ENCODE peak calls at places on chromosomes 11 and 22, in ten cellular contexts. H is HCT116, G is GM12892, S is H1, N is upper lobe of left lung, E is endothelial cell of umbilical vein, A is esophagus muscularis mucosa, Q is transverse colon, R is sigmoid colon, J is stomach. L is an unnamed sample.

GRCh38 chr11:96185220-96185768 is 157.7 kb downstream of the MAML2 start:
- DNase-seq in A (no peak), S (no peak), H (no peak), J (no peak), N (no peak), R (no peak), Q (no peak), G (no peak), E (peak), L (no peak)

GRCh38 chr22:26835929-26836528 is 178.6 kb downstream of the MIAT start:
- DNase-seq in E (peak), S (peak), G (peak), H (peak), Q (peak), J (peak), R (no peak), N (no peak), A (no peak), L (peak)

GRCh38 chr22:49848690-49849160 is 4.9 kb upstream of the ZBED4 start:
- DNase-seq in N (peak), G (no peak), H (no peak), Q (no peak), E (no peak), A (no peak), R (no peak), S (no peak), J (no peak), L (no peak)

GRCh38 chr11:71580057-71581003 is 2.3 kb downstream of the KRTAP5-11 start:
- DNase-seq in E (peak), N (no peak), S (no peak), H (peak), G (peak), J (peak), R (peak), A (no peak), Q (peak), L (peak)

GRCh38 chr11:2583605-2583958 is 116.2 kb downstream of the KCNQ1OT1 start:
- DNase-seq in R (no peak), A (no peak), H (no peak), E (no peak), S (no peak), G (peak), N (no peak), J (peak), Q (no peak), L (no peak)

GRCh38 chr11:3153291-3153861 is 11.7 kb downstream of the OSBPL5 start:
- DNase-seq in A (no peak), H (no peak), J (no peak), S (no peak), R (peak), Q (peak), N (peak), E (no peak), G (no peak), L (no peak)

GRCh38 chr22:28128827-28129226 is 209.8 kb upstream of the PITPNB start:
- DNase-seq in N (no peak), E (no peak), R (no peak), G (no peak), J (no peak), Q (no peak), S (no peak), H (no peak), A (no peak), L (no peak)

GRCh38 chr11:32893091-32893946 is 708 bp downstream of the QSER1 start:
- DNase-seq in E (peak), J (peak), Q (peak), S (peak), R (peak), N (peak), H (no peak), A (no peak), G (peak), L (peak)

GRCh38 chr11:106137061-106137460 is 59.6 kb downstream of the AASDHPPT start:
- DNase-seq in E (no peak), R (no peak), N (no peak), S (no peak), Q (no peak), J (no peak), G (no peak), A (no peak), H (no peak), L (no peak)

GRCh38 chr11:61007971-61008896 is 36.8 kb downstream of the CD6 start:
- DNase-seq in H (no peak), S (peak), N (peak), E (no peak), R (no peak), J (no peak), G (no peak), Q (no peak), A (no peak), L (no peak)

GRCh38 chr22:41585898-41586297 is 3.7 kb downstream of the PMM1 start:
- DNase-seq in G (no peak), N (no peak), H (no peak), S (no peak), J (no peak), Q (no peak), R (no peak), E (no peak), A (no peak), L (no peak)

GRCh38 chr11:45052361-45052760 is 94.1 kb upstream of the PRDM11 start:
- DNase-seq in S (no peak), H (no peak), G (no peak), N (no peak), J (no peak), A (no peak), E (no peak), R (no peak), Q (no peak), L (no peak)

GRCh38 chr11:39807904-39808303 is 1651.5 kb downstream of the LRRC4C start:
- DNase-seq in H (no peak), Q (no peak), E (no peak), G (no peak), A (no peak), R (no peak), J (no peak), S (no peak), N (no peak), L (no peak)

GRCh38 chr22:50705851-50706351 is 32.1 kb upstream of the ACR start:
- DNase-seq in S (no peak), A (no peak), N (no peak), R (peak), G (no peak), J (no peak), H (no peak), Q (no peak), E (no peak), L (no peak)

GRCh38 chr22:35633520-35633919 is 14.7 kb upstream of the APOL6 start:
- DNase-seq in N (no peak), A (no peak), S (no peak), Q (no peak), G (no peak), J (no peak), E (no peak), H (no peak), R (peak), L (no peak)

GRCh38 chr22:39149915-39150847 is 2.3 kb downstream of the CBX7 start:
- DNase-seq in E (no peak), Q (no peak), H (no peak), R (peak), G (no peak), S (no peak), A (no peak), N (no peak), J (no peak), L (no peak)

GRCh38 chr11:16857186-16857585 is 118.7 kb downstream of the C11orf58 start:
- DNase-seq in Q (no peak), A (no peak), H (no peak), J (no peak), G (no peak), S (no peak), R (no peak), N (no peak), E (no peak), L (no peak)

GRCh38 chr11:102110761-102111010 is 439 bp downstream of the YAP1 start:
- DNase-seq in H (no peak), S (no peak), E (no peak), J (no peak), R (no peak), A (no peak), N (peak), Q (no peak), G (peak), L (peak)

GRCh38 chr11:95577716-95578460 is 211.7 kb downstream of the FAM76B start:
- DNase-seq in Q (no peak), S (no peak), R (no peak), J (no peak), N (no peak), G (no peak), A (no peak), H (no peak), E (no peak), L (no peak)

GRCh38 chr22:44389926-44390925 is 77.5 kb upstream of the SHISAL1 start:
- DNase-seq in S (no peak), E (no peak), J (no peak), R (peak), Q (no peak), H (no peak), A (no peak), G (no peak), N (no peak), L (no peak)

GRCh38 chr11:115581871-115582639 is 77.8 kb upstream of the CADM1 start:
- DNase-seq in Q (peak), H (no peak), E (no peak), A (no peak), R (no peak), N (no peak), S (no peak), G (no peak), J (no peak), L (no peak)

GRCh38 chr22:49048591-49048990 is 779.1 kb downstream of the BRD1 start:
- DNase-seq in G (no peak), J (no peak), S (no peak), A (no peak), N (peak), H (no peak), R (no peak), Q (no peak), E (no peak), L (no peak)

GRCh38 chr11:89495951-89496350 is 4.8 kb upstream of the NOX4 start:
- DNase-seq in R (peak), A (no peak), G (no peak), S (no peak), E (peak), Q (no peak), H (no peak), N (no peak), J (no peak), L (no peak)

GRCh38 chr11:101817536-101817935 is 97.3 kb upstream of the CEP126 start:
- DNase-seq in R (no peak), H (no peak), S (no peak), E (no peak), N (no peak), J (no peak), A (no peak), G (no peak), Q (no peak), L (no peak)

DNA sequence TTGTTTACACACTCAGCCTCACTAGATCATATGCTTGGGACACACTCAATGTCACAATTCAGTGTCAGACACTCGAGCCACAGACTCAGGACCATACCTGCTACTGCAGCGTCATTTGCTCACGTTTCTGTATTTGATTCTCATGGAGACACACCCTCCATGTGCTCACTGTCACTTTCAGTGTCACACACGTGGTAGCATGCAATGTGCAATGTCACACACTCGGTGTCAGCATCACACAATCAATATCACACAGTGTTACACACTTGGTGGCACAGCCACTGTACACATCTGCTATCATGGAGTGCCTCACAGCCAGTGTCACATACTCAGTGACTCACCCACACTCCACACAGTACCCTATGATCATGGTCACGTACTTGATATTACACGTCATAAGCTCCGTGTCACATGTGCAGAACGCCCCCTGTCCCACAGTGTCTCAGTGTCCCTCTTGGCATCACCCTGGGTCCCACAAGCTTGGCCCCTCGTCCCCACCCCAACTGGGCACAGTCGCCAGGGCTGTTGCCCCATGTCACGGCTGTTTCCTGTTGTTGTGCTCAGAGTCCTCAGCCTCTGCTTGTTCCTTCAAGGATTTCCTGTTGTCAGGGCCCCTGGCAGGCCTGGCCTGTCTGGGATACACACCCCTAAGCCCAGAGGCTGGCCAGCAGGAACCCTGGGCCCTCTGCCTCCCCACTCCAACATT is 49.6 kb downstream of the PDE2A start:
- DNase-seq in N (no peak), G (no peak), H (no peak), Q (no peak), R (peak), E (peak), A (no peak), S (no peak), J (no peak), L (no peak)
- TF ChIP-seq POLR2A in N (no peak), G (no peak), H (no peak), Q (no peak), R (no peak), E (no peak), A (no peak), S (no peak), J (no peak), L (no peak)

DNA sequence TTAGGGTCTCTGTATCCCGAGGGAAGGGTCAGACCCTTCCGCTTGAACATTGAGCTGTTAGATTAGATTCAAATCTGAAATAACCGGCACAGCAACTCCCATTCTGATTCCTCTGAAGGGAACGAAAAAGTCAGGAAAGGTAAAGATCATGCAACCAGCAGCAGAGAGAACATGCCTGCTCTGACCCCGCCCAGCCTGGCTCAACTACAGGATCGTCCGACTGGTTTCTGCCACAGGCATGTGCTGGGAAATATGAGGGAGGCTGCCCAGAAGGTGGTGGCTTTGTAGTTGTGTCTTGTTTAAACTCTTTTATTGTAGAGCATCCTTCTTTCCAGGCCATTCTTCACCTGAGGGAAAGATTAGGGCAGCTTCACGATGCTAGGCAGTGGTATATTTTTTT is 5.0 kb upstream of the MTNR1B start:
- DNase-seq in Q (peak), G (no peak), H (no peak), S (no peak), N (no peak), J (peak), E (no peak), R (no peak), A (no peak), L (no peak)
- TF ChIP-seq POLR2AphosphoS5 in Q (no peak), G (no peak), H (no peak), S (no peak), N (no peak), J (no peak), E (no peak), R (no peak), A (no peak), L (no peak)

GRCh38 chr11:24844406-24844805 is 347.6 kb downstream of the LUZP2 start:
- DNase-seq in A (no peak), E (no peak), H (no peak), S (no peak), N (no peak), J (no peak), Q (no peak), R (no peak), G (no peak), L (no peak)
- TF ChIP-seq POLR2A in A (no peak), E (no peak), H (no peak), S (no peak), N (no peak), J (no peak), Q (no peak), R (no peak), G (no peak), L (no peak)

GRCh38 chr11:6703247-6704063 is 20.3 kb upstream of the MRPL17 start:
- DNase-seq in G (no peak), A (no peak), J (peak), Q (peak), N (no peak), R (no peak), E (peak), S (no peak), H (peak), L (no peak)
- TF ChIP-seq POLR2AphosphoS5 in G (no peak), A (peak), J (no peak), Q (no peak), N (no peak), R (no peak), E (no peak), S (no peak), H (no peak), L (no peak)

GRCh38 chr11:127587511-127587910 is 586.9 kb upstream of the KIRREL3 start:
- DNase-seq in E (no peak), H (no peak), S (no peak), A (peak), Q (no peak), R (no peak), G (no peak), J (no peak), N (no peak), L (no peak)
- TF ChIP-seq POLR2A in E (no peak), H (no peak), S (no peak), A (no peak), Q (no peak), R (no peak), G (no peak), J (no peak), N (no peak), L (no peak)

L was measured in GM12891.